ENCODE peak calls at places on chromosomes 5 and 9, in five cellular contexts. H, B, P, K and A are unnamed samples.
A peak's percentile ranks its signal among the peaks of the same experiment; 100 is the strongest.

GRCh38 chr5:170501931-170502330 is 1.9 kb upstream of the KCNIP1 start:
- DNase-seq in H (no peak), B (no peak), K (no peak), P (no peak), A (no peak)

GRCh38 chr5:79878721-79879336 is 112.2 kb downstream of the MTX3 start:
- DNase-seq in P (no peak), B (no peak), H (no peak), K (peak; percentile 12), A (no peak)

GRCh38 chr9:24059651-24060050 is 233.6 kb upstream of the ELAVL2 start:
- DNase-seq in B (no peak), H (no peak), K (no peak), P (no peak), A (no peak)

GRCh38 chr9:114521846-114522245 is 16.6 kb upstream of the WHRN start:
- DNase-seq in K (no peak), B (no peak), H (no peak), P (no peak), A (no peak)

GRCh38 chr5:157248771-157249475 is 17.0 kb upstream of the CYFIP2 start:
- DNase-seq in H (peak; percentile 40), B (no peak), K (no peak), P (no peak), A (no peak)

GRCh38 chr9:120712539-120713031 is 1.7 kb downstream of the MEGF9 start:
- DNase-seq in P (no peak), K (no peak), H (no peak), B (no peak), A (no peak)

GRCh38 chr9:123111977-123112869 is 78.8 kb downstream of the GPR21 start:
- DNase-seq in K (no peak), P (peak; percentile 27), B (no peak), H (no peak), A (no peak)

GRCh38 chr9:106892632-106893031 is 29.7 kb downstream of the ZNF462 start:
- DNase-seq in K (peak; percentile 91), P (peak; percentile 59), B (no peak), H (no peak), A (no peak)

GRCh38 chr5:82314964-82315728 is 37.0 kb upstream of the RPS23 start:
- DNase-seq in P (no peak), B (no peak), H (no peak), K (no peak), A (no peak)

GRCh38 chr5:100004969-100005368 is 530.2 kb upstream of the FAM174A start:
- DNase-seq in P (no peak), B (no peak), H (no peak), K (no peak), A (no peak)

GRCh38 chr5:61534481-61535267 is 202.6 kb downstream of the ZSWIM6 start:
- DNase-seq in P (no peak), B (no peak), K (no peak), H (no peak), A (no peak)

GRCh38 chr5:138869763-138870500 is 5.2 kb downstream of the LRRTM2 start:
- DNase-seq in B (no peak), P (no peak), K (no peak), H (no peak), A (no peak)

GRCh38 chr9:103126494-103126893 is 131.4 kb downstream of the CYLC2 start:
- DNase-seq in H (no peak), K (no peak), P (no peak), B (no peak), A (no peak)

GRCh38 chr5:172280937-172281336 is 2.6 kb downstream of the UBTD2 start:
- DNase-seq in B (no peak), P (no peak), K (no peak), H (no peak), A (no peak)

GRCh38 chr9:34437006-34437925 is 21.1 kb downstream of the FAM219A start:
- DNase-seq in B (peak; percentile 17), P (no peak), H (peak; percentile 52), K (no peak), A (peak; percentile 43)

GRCh38 chr5:9395736-9396135 is 150.1 kb downstream of the SEMA5A start:
- DNase-seq in B (no peak), H (no peak), P (no peak), K (no peak), A (no peak)

GRCh38 chr5:41925555-41925946 is 470 bp downstream of the FBXO4 start:
- DNase-seq in B (no peak), H (no peak), P (peak; percentile 39), K (peak; percentile 41), A (no peak)

GRCh38 chr5:173573126-173573960 is 43.1 kb downstream of the BOD1 start:
- DNase-seq in P (peak; percentile 73), H (peak; percentile 39), K (peak; percentile 82), B (peak; percentile 65), A (peak; percentile 40)

GRCh38 chr5:40223884-40224402 is 455.8 kb upstream of the PTGER4 start:
- DNase-seq in K (peak; percentile 53), P (no peak), B (no peak), H (no peak), A (no peak)

GRCh38 chr9:21558627-21559401 is 76.7 kb upstream of the IFNE start:
- DNase-seq in B (no peak), P (no peak), H (no peak), K (no peak), A (no peak)

GRCh38 chr9:128408963-128409431 is 11.7 kb upstream of the CERCAM start:
- DNase-seq in K (no peak), H (no peak), P (no peak), B (peak; percentile 91), A (no peak)

GRCh38 chr5:180467576-180467975 is 26.6 kb upstream of the CNOT6 start:
- DNase-seq in P (no peak), K (no peak), H (no peak), B (no peak), A (no peak)

GRCh38 chr9:2016411-2017208 is 1.5 kb downstream of the SMARCA2 start:
- DNase-seq in K (peak; percentile 36), B (peak; percentile 78), P (peak; percentile 83), H (peak; percentile 26), A (peak; percentile 54)

GRCh38 chr9:110427497-110428104 is 89.9 kb upstream of the TXNDC8 start:
- DNase-seq in B (no peak), H (no peak), P (peak; percentile 26), K (no peak), A (no peak)

GRCh38 chr5:8843766-8844165 is 702.1 kb downstream of the SEMA5A start:
- DNase-seq in B (peak; percentile 43), K (no peak), H (no peak), P (no peak), A (no peak)

GRCh38 chr5:93421498-93421897 is 159.5 kb downstream of the NR2F1-AS1 start:
- DNase-seq in B (peak; percentile 39), P (no peak), H (no peak), K (no peak), A (no peak)

GRCh38 chr5:153256-153655 is 38.0 kb upstream of the LRRC14B start:
- DNase-seq in K (no peak), H (no peak), P (no peak), B (no peak), A (no peak)

GRCh38 chr5:143016777-143017374 is 246.7 kb downstream of the ARHGAP26 start:
- DNase-seq in H (peak; percentile 18), K (peak; percentile 50), P (no peak), B (no peak), A (peak; percentile 30)

GRCh38 chr9:107681988-107682387 is 192.4 kb upstream of the KLF4 start:
- DNase-seq in B (no peak), H (no peak), P (no peak), K (no peak), A (no peak)

GRCh38 chr9:136086213-136086881 is 8.7 kb downstream of the NACC2 start:
- DNase-seq in H (no peak), P (no peak), K (no peak), B (peak; percentile 78), A (no peak)

GRCh38 chr5:139456776-139457175 is 5.8 kb downstream of the ECSCR start:
- DNase-seq in K (no peak), B (no peak), P (no peak), H (no peak), A (no peak)

GRCh38 chr5:141430332-141431113 is at the start of gene PCDHGA12:
- DNase-seq in H (no peak), B (no peak), K (no peak), P (peak; percentile 69), A (no peak)

GRCh38 chr9:120948824-120949223 is 22.2 kb upstream of the TRAF1 start:
- DNase-seq in H (no peak), K (no peak), P (no peak), B (no peak), A (no peak)

GRCh38 chr5:132461671-132462070 is 28.9 kb downstream of the IRF1 start:
- DNase-seq in H (no peak), P (no peak), K (no peak), B (no peak), A (no peak)

GRCh38 chr9:133184971-133185370 is 21.3 kb upstream of the GBGT1 start:
- DNase-seq in B (peak; percentile 39), H (peak; percentile 32), P (no peak), K (peak; percentile 59), A (no peak)

GRCh38 chr5:6347165-6347564 is 31.2 kb downstream of the MED10 start:
- DNase-seq in B (no peak), P (no peak), H (no peak), K (no peak), A (no peak)